ENCODE peak calls at places on chromosomes 4 and X, in eight cellular contexts. D, W, C, Q, I, A, S and R are unnamed samples. For H3K4me1, the result is how much of the 10 kb centered on the place peaks cover.

GRCh38 chrX:103831803-103832544 is at the start of gene RAB9B:
- DNase-seq in W (peak), Q (peak), A (peak), D (peak), C (peak), I (peak), S (peak), R (peak)

GRCh38 chr4:133592591-133592990 is 443.5 kb downstream of the PCDH10 start:
- DNase-seq in I (no peak), W (no peak), C (no peak), S (no peak), A (no peak), D (no peak), Q (no peak), R (no peak)

GRCh38 chrX:65821721-65822496 is 154.5 kb downstream of the MSN start:
- DNase-seq in S (peak), W (no peak), I (no peak), Q (no peak), A (no peak), D (no peak), C (peak), R (no peak)

GRCh38 chr4:38804654-38805295 is at the start of gene TLR1:
- DNase-seq in W (no peak), I (peak), A (no peak), C (no peak), Q (no peak), S (no peak), D (no peak), R (no peak)

GRCh38 chrX:1181131-1181530 is 31.3 kb downstream of the CRLF2 start:
- DNase-seq in W (no peak), D (no peak), Q (peak), A (no peak), C (no peak), I (no peak), S (no peak), R (no peak)

GRCh38 chr4:16122784-16123183 is 39.0 kb upstream of the PROM1 start:
- DNase-seq in W (no peak), I (no peak), C (no peak), A (no peak), Q (no peak), D (no peak), S (no peak), R (no peak)

GRCh38 chrX:44872319-44872816 is 620 bp upstream of the KDM6A start:
- DNase-seq in S (peak), D (peak), C (peak), W (no peak), I (peak), A (no peak), Q (no peak), R (peak)

GRCh38 chr4:36815536-36815935 is 429.0 kb upstream of the NWD2 start:
- DNase-seq in S (no peak), D (no peak), Q (no peak), C (no peak), I (no peak), A (no peak), W (no peak), R (no peak)

GRCh38 chr4:89539797-89540711 is 232.5 kb upstream of the GPRIN3 start:
- DNase-seq in D (no peak), Q (no peak), W (no peak), S (no peak), I (peak), C (no peak), A (no peak), R (no peak)

GRCh38 chr4:138952405-138952804 is 63.2 kb upstream of the NOCT start:
- DNase-seq in I (no peak), W (no peak), S (no peak), Q (peak), C (no peak), D (no peak), A (no peak), R (no peak)

GRCh38 chrX:17944833-17945497 is 83.9 kb upstream of the RAI2 start:
- DNase-seq in Q (peak), W (no peak), I (peak), S (peak), A (no peak), C (no peak), D (peak), R (no peak)

GRCh38 chrX:10971176-10971575 is 140.0 kb upstream of the HCCS start:
- DNase-seq in A (no peak), I (no peak), D (no peak), S (no peak), W (no peak), C (no peak), Q (no peak), R (no peak)

GRCh38 chr4:175309041-175309440 is 390.9 kb downstream of the ADAM29 start:
- DNase-seq in D (no peak), A (no peak), W (no peak), Q (no peak), S (no peak), I (no peak), C (no peak), R (no peak)

GRCh38 chr4:175306436-175306835 is 388.3 kb downstream of the ADAM29 start:
- DNase-seq in C (no peak), W (no peak), D (no peak), A (no peak), S (no peak), I (no peak), Q (no peak), R (no peak)

GRCh38 chr4:175308236-175308635 is 390.1 kb downstream of the ADAM29 start:
- DNase-seq in D (no peak), I (no peak), S (no peak), W (no peak), Q (no peak), C (no peak), A (no peak), R (no peak)
- H3K4me1 ChIP-seq in D (under half), I (under half), S (under half), W (under half), Q (under half), C (under half), A (under half), R (under half)

DNA sequence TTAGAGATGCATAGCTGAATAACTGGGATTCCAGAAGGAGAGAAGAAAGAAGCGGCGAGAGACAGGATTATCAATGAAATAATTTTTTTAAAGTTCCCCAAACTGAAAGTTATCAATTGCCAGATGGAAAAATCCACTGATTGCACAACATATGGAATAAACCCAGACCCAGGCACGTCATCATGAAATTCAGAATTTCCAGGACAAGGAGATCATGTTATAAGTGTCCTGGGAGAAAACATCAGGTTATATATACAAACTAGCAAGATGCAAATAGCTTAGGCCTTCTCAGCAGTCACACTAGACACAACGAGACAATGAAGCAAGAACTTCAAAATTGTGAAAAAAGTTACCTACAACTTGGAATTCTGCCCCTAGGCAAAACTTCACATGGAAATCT is 200.0 kb downstream of the PALLD start:
- DNase-seq in Q (no peak), W (no peak), S (no peak), I (no peak), D (no peak), A (no peak), C (no peak), R (no peak)
- TF ChIP-seq POLR2A in Q (no peak), W (no peak), S (no peak), I (no peak), D (no peak), A (no peak), C (no peak), R (no peak)

GRCh38 chrX:72130762-72131231 is 918 bp downstream of the RTL5 start:
- DNase-seq in W (no peak), A (no peak), I (no peak), Q (no peak), C (no peak), S (no peak), D (no peak), R (no peak)

GRCh38 chrX:72130156-72130761 is 1.5 kb downstream of the RTL5 start:
- DNase-seq in C (no peak), W (no peak), A (no peak), D (no peak), S (no peak), I (no peak), Q (no peak), R (no peak)

GRCh38 chrX:72128881-72129280 is 2.8 kb downstream of the RTL5 start:
- DNase-seq in A (no peak), I (no peak), W (no peak), S (no peak), Q (peak), D (no peak), C (no peak), R (no peak)

GRCh38 chrX:72128183-72128834 is 3.4 kb downstream of the RTL5 start:
- DNase-seq in S (no peak), A (no peak), D (no peak), Q (no peak), W (no peak), I (no peak), C (no peak), R (no peak)

GRCh38 chrX:72129661-72130060 is 2.1 kb downstream of the RTL5 start:
- DNase-seq in C (no peak), D (no peak), A (no peak), I (no peak), Q (no peak), S (no peak), W (no peak), R (no peak)
- H3K4me1 ChIP-seq in C (under half), D (under half), A (under half), I (under half), Q (under half), S (under half), W (under half), R (under half)

GRCh38 chrX:47585273-47585672 is 3.0 kb downstream of the TIMP1 start:
- DNase-seq in Q (no peak), W (no peak), A (no peak), I (no peak), C (no peak), D (no peak), S (no peak), R (no peak)

GRCh38 chrX:47587091-47587891 is 5.1 kb downstream of the TIMP1 start:
- DNase-seq in D (no peak), S (no peak), W (no peak), A (no peak), I (no peak), C (no peak), Q (no peak), R (no peak)

GRCh38 chrX:47583240-47583861 is 1.1 kb downstream of the TIMP1 start:
- DNase-seq in C (no peak), I (no peak), D (no peak), Q (no peak), S (no peak), W (no peak), A (no peak), R (no peak)

GRCh38 chrX:47586043-47586787 is 4.0 kb downstream of the TIMP1 start:
- DNase-seq in C (no peak), A (no peak), W (no peak), D (no peak), I (no peak), S (no peak), Q (no peak), R (no peak)

DNA sequence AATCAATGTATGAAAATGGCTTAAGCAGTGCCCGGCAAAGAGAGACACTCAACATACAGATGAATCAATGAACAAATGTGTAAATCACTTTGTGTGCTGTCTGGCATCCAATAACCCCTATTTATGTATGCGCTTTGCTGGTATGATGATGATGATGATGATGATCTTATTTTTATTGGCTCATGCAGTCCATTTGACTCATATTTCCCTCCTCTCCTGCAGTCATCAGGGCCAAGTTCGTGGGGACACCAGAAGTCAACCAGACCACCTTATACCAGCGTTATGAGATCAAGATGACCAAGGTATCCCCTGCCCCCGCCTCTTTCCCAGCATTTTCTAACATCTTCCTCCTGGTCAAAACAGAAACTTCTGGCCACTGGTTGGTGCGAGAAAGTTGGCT is 2.5 kb downstream of the TIMP1 start:
- DNase-seq in C (no peak), A (no peak), W (no peak), I (no peak), Q (no peak), D (no peak), S (no peak), R (no peak)
- TF ChIP-seq POLR2A in C (no peak), A (no peak), W (no peak), I (no peak), Q (no peak), D (no peak), S (no peak), R (no peak)

GRCh38 chrX:46589977-46590723 is 16.6 kb downstream of the CHST7 start:
- DNase-seq in A (no peak), S (peak), I (peak), W (no peak), C (no peak), Q (no peak), D (no peak), R (no peak)
- H3K4me1 ChIP-seq in A (under half), S (under half), I (under half), W (under half), C (under half), Q (under half), D (under half), R (under half)

GRCh38 chr4:69754926-69755580 is 5.4 kb downstream of the SULT1B1 start:
- DNase-seq in I (no peak), A (no peak), Q (no peak), W (no peak), D (no peak), C (peak), S (no peak), R (peak)
- TF ChIP-seq POLR2A in I (peak), A (no peak), Q (no peak), W (no peak), D (no peak), C (no peak), S (no peak), R (no peak)

GRCh38 chr4:140688711-140689598 is 67.2 kb downstream of the TBC1D9 start:
- DNase-seq in I (no peak), C (no peak), S (no peak), D (no peak), A (no peak), W (no peak), Q (no peak), R (no peak)
- H3K4me1 ChIP-seq in I (under half), C (under half), S (under half), D (under half), A (under half), W (under half), Q (under half), R (under half)

GRCh38 chrX:69615779-69616519 is at the start of gene EDA:
- DNase-seq in Q (peak), A (peak), D (peak), W (peak), C (peak), I (peak), S (peak), R (peak)
- TF ChIP-seq POLR2A in Q (no peak), A (no peak), D (peak), W (no peak), C (no peak), I (no peak), S (no peak), R (no peak)

GRCh38 chrX:47539860-47540259 is 21.1 kb upstream of the ARAF start:
- DNase-seq in I (no peak), Q (no peak), C (no peak), S (no peak), W (no peak), A (no peak), D (no peak), R (no peak)
- H3K4me1 ChIP-seq in I (under half), Q (under half), C (under half), S (under half), W (under half), A (under half), D (under half), R (under half)

GRCh38 chr4:173374588-173374987 is 3.8 kb downstream of the SAP30 start:
- DNase-seq in D (no peak), Q (no peak), I (no peak), A (no peak), W (no peak), S (no peak), C (no peak), R (no peak)

GRCh38 chr4:173370130-173370476 is 651 bp upstream of the SAP30 start:
- DNase-seq in S (no peak), A (peak), D (peak), Q (peak), W (peak), C (peak), I (no peak), R (no peak)

GRCh38 chr4:173367946-173368345 is 2.8 kb upstream of the SAP30 start:
- DNase-seq in D (no peak), I (peak), C (no peak), Q (no peak), W (no peak), S (no peak), A (no peak), R (no peak)

GRCh38 chr4:173370477-173371291 is at the start of gene SAP30:
- DNase-seq in D (peak), I (peak), Q (peak), S (peak), W (peak), A (peak), C (peak), R (peak)

GRCh38 chr4:173371292-173372192 is 788 bp downstream of the SAP30 start:
- DNase-seq in A (peak), W (peak), D (peak), I (peak), S (peak), Q (peak), C (peak), R (peak)
- TF ChIP-seq POLR2A in A (no peak), W (no peak), D (no peak), I (peak), S (peak), Q (peak), C (peak), R (no peak)